ENCODE peak calls at places on chromosomes 13 and 19, in seven cellular contexts. D is mesenteric fat pad; S is hippocampal formation; F is stimulated activated CD4-positive, alpha-beta T cell treated with anti-CD3 and anti-CD28 coated beads, Interleukin-2, amount 100 ng/mL, for 4 hours; Q is mesothelial cell of epicardium; B is fibroblast of lung; I is left cardiac atrium. A is an unnamed sample.

GRCh38 chr13:69903081-69903480 is 204.5 kb upstream of the ATXN8OS start:
- DNase-seq in D (no peak), F (no peak), S (no peak), B (peak), I (no peak), Q (no peak), A (no peak)

GRCh38 chr19:2976609-2977000 is 759 bp upstream of the TLE6 start:
- DNase-seq in I (no peak), Q (no peak), B (no peak), S (no peak), D (no peak), F (no peak), A (no peak)

GRCh38 chr19:588093-588742 is 1.5 kb upstream of the HCN2 start:
- DNase-seq in D (no peak), Q (peak), B (peak), S (peak), I (peak), F (peak), A (peak)

GRCh38 chr19:39832341-39833083 is 1.4 kb downstream of the DYRK1B start:
- DNase-seq in S (no peak), I (no peak), B (no peak), Q (no peak), F (no peak), D (no peak), A (no peak)

GRCh38 chr13:109669234-109669612 is 117.2 kb downstream of the IRS2 start:
- DNase-seq in Q (no peak), D (no peak), I (no peak), B (no peak), F (no peak), S (no peak), A (no peak)

GRCh38 chr19:15962319-15962718 is 13.5 kb downstream of the OR10H4 start:
- DNase-seq in F (no peak), D (no peak), B (no peak), I (no peak), Q (no peak), S (no peak), A (no peak)

GRCh38 chr13:48769107-48769704 is 115.5 kb downstream of the CYSLTR2 start:
- DNase-seq in Q (peak), F (peak), S (peak), D (no peak), B (peak), I (peak), A (peak)

GRCh38 chr13:103250071-103250470 is 183.9 kb upstream of the SLC10A2 start:
- DNase-seq in Q (no peak), I (no peak), D (no peak), B (no peak), S (no peak), F (no peak), A (no peak)

GRCh38 chr13:26968431-26969335 is 202.9 kb downstream of the USP12 start:
- DNase-seq in B (peak), I (no peak), F (no peak), D (no peak), Q (no peak), S (no peak), A (no peak)

GRCh38 chr19:49552749-49553148 is 24.9 kb downstream of the RCN3 start:
- DNase-seq in I (no peak), S (no peak), D (no peak), B (no peak), Q (no peak), F (no peak), A (no peak)

GRCh38 chr13:101489635-101490034 is 37.2 kb downstream of the ITGBL1 start:
- DNase-seq in S (no peak), Q (no peak), B (peak), F (no peak), D (no peak), I (no peak), A (no peak)

GRCh38 chr13:27927444-27928352 is 7.9 kb downstream of the PDX1 start:
- DNase-seq in B (no peak), S (no peak), F (no peak), I (no peak), D (no peak), Q (no peak), A (no peak)

GRCh38 chr13:44906758-44907157 is 82.5 kb downstream of the NUFIP1 start:
- DNase-seq in I (no peak), B (peak), F (no peak), D (no peak), Q (no peak), S (peak), A (no peak)

GRCh38 chr19:55494172-55494761 is 6.0 kb downstream of the SSC5D start:
- DNase-seq in F (no peak), D (no peak), I (peak), B (peak), S (no peak), Q (no peak), A (no peak)

GRCh38 chr19:54162241-54162805 is 2.8 kb upstream of the LENG1 start:
- DNase-seq in S (no peak), I (peak), D (no peak), B (peak), F (peak), Q (peak), A (peak)

GRCh38 chr13:27792393-27793218 is at the start of gene GSX1:
- DNase-seq in I (peak), D (peak), F (no peak), Q (peak), S (no peak), B (peak), A (peak)

GRCh38 chr19:6249296-6249695 is 30.5 kb downstream of the MLLT1 start:
- DNase-seq in Q (no peak), D (no peak), I (no peak), B (peak), S (peak), F (no peak), A (no peak)

GRCh38 chr13:100394005-100394695 is 194.4 kb downstream of the GGACT start:
- DNase-seq in D (no peak), Q (no peak), I (no peak), S (no peak), B (peak), F (no peak), A (no peak)

GRCh38 chr19:344625-345319 is at the start of gene MIER2:
- DNase-seq in S (peak), I (peak), F (peak), B (peak), Q (peak), D (peak), A (peak)

GRCh38 chr19:46288896-46289588 is 7.8 kb upstream of the HIF3A start:
- DNase-seq in F (no peak), S (no peak), D (no peak), B (peak), Q (no peak), I (peak), A (no peak)

GRCh38 chr19:42443944-42444398 is 1.2 kb upstream of the CXCL17 start:
- DNase-seq in B (no peak), Q (no peak), I (no peak), S (no peak), D (peak), F (no peak), A (no peak)

GRCh38 chr13:111262281-111262680 is 58.2 kb upstream of the TEX29 start:
- DNase-seq in S (no peak), B (no peak), I (no peak), D (no peak), F (no peak), Q (no peak), A (no peak)

GRCh38 chr19:40565910-40566495 is 10.7 kb upstream of the SHKBP1 start:
- DNase-seq in S (no peak), I (no peak), F (no peak), B (no peak), Q (no peak), D (no peak), A (no peak)

GRCh38 chr19:28960986-28961705 is 251.8 kb downstream of the UQCRFS1 start:
- DNase-seq in I (no peak), F (no peak), Q (no peak), D (no peak), S (no peak), B (peak), A (no peak)

GRCh38 chr19:6616011-6616410 is 25.1 kb upstream of the CD70 start:
- DNase-seq in D (no peak), Q (no peak), F (no peak), I (no peak), S (no peak), B (peak), A (no peak)

GRCh38 chr13:72565893-72566292 is 161.5 kb downstream of the MZT1 start:
- DNase-seq in B (no peak), Q (no peak), S (peak), I (no peak), D (no peak), F (no peak), A (no peak)

GRCh38 chr19:6394831-6395230 is 1.9 kb upstream of the GTF2F1 start:
- DNase-seq in I (no peak), D (no peak), Q (no peak), S (no peak), F (no peak), B (no peak), A (no peak)

GRCh38 chr13:50080158-50080855 is 65.1 kb downstream of the KCNRG start:
- DNase-seq in F (no peak), Q (no peak), B (peak), I (no peak), S (no peak), D (no peak), A (peak)

GRCh38 chr19:54418930-54419800 is 3.9 kb downstream of the TTYH1 start:
- DNase-seq in D (no peak), I (no peak), B (no peak), Q (no peak), F (no peak), S (no peak), A (no peak)

GRCh38 chr19:30283556-30283955 is 88.6 kb upstream of the ZNF536 start:
- DNase-seq in B (no peak), Q (no peak), D (no peak), S (no peak), F (no peak), I (no peak), A (no peak)